ENCODE peak calls at places on chromosome 19, in five cellular contexts. E, M, N, G and C are unnamed samples.

GRCh38 chr19:16095071-16095571 is 16.6 kb upstream of the RAB8A start:
- DNase-seq in E (no peak), M (no peak), N (no peak), G (no peak), C (no peak)

GRCh38 chr19:5407356-5407755 is 47.9 kb upstream of the ZNRF4 start:
- DNase-seq in E (peak), M (no peak), N (peak), G (no peak), C (peak)

GRCh38 chr19:19342086-19343015 is 21.7 kb downstream of the MAU2 start:
- DNase-seq in E (peak), M (peak), N (peak), G (peak), C (peak)

GRCh38 chr19:32068805-32069204 is 276.6 kb upstream of the ZNF507 start:
- DNase-seq in E (no peak), M (no peak), N (no peak), G (no peak), C (no peak)

GRCh38 chr19:31340059-31341025 is 8.9 kb downstream of the TSHZ3 start:
- DNase-seq in E (peak), M (no peak), N (no peak), G (no peak), C (peak)

GRCh38 chr19:45428385-45429231 is 4.9 kb upstream of the ERCC1 start:
- DNase-seq in E (peak), M (peak), N (no peak), G (no peak), C (peak)

GRCh38 chr19:19493841-19494546 is 21.4 kb downstream of the TSSK6 start:
- DNase-seq in E (no peak), M (no peak), N (no peak), G (no peak), C (no peak)

GRCh38 chr19:16001481-16002312 is 52.9 kb downstream of the OR10H4 start:
- DNase-seq in E (peak), M (no peak), N (peak), G (no peak), C (peak)

GRCh38 chr19:1045247-1045603 is 5.3 kb downstream of the ABCA7 start:
- DNase-seq in E (no peak), M (peak), N (no peak), G (no peak), C (peak)

GRCh38 chr19:925912-926594 is at the start of gene ARID3A:
- DNase-seq in E (peak), M (peak), N (no peak), G (no peak), C (no peak)

GRCh38 chr19:1360818-1361461 is 22.8 kb upstream of the NDUFS7 start:
- DNase-seq in E (peak), M (peak), N (peak), G (peak), C (peak)

GRCh38 chr19:14563989-14564650 is 7.7 kb downstream of the NDUFB7 start:
- DNase-seq in E (no peak), M (peak), N (no peak), G (no peak), C (peak)
- H3K4me3 ChIP-seq in E (no peak), M (peak), N (no peak), G (no peak), C (no peak)

GRCh38 chr19:48424694-48425219 is 21.0 kb upstream of the GRWD1 start:
- DNase-seq in E (peak), M (no peak), N (peak), G (no peak), C (peak)
- TF ChIP-seq CTCF in E (no peak), M (no peak), N (no peak), G (no peak), C (no peak)

DNA sequence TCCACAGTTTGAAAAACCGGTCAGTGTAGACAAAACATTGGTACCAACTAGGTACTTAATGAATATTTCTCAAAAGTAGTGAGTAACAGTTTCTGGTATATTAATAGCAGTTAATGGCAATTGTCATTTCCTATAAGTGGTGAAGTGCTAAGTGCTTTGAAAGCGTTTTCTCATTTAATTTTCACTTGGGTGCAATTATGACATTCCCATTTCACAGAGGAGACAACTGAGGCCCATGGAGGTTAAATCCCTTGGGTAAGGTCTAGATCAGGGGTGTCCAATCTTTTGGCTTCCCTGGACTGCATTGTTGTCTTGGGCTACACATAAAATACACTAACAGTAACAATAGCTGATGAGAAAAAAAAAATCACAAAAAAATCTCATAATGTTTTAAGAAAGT is 687 bp upstream of the SYT3 start:
- DNase-seq in E (no peak), M (no peak), N (no peak), G (no peak), C (no peak)
- H3K4me3 ChIP-seq in E (no peak), M (no peak), N (no peak), G (no peak), C (no peak)

GRCh38 chr19:18074192-18074591 is 12.5 kb downstream of the IL12RB1 start:
- DNase-seq in E (no peak), M (no peak), N (no peak), G (no peak), C (no peak)
- TF ChIP-seq CTCF in E (no peak), M (no peak), N (no peak), G (no peak), C (no peak)

GRCh38 chr19:57786906-57787305 is 17.4 kb downstream of the ZNF586 start:
- DNase-seq in E (no peak), M (no peak), N (no peak), G (no peak), C (no peak)
- H3K4me3 ChIP-seq in E (no peak), M (no peak), N (no peak), G (no peak), C (no peak)

GRCh38 chr19:13262450-13262849 is 112.2 kb downstream of the IER2 start:
- DNase-seq in E (peak), M (no peak), N (peak), G (no peak), C (peak)
- TF ChIP-seq CTCF in E (peak), M (peak), N (peak), G (peak), C (peak)